ENCODE peak calls at places on chromosomes 11 and 22, in six cellular contexts. C is lung; W is CD4-positive, alpha-beta T cell; A is choroid plexus epithelial cell; O is AG09319; U is HCT116. D is an unnamed sample.

GRCh38 chr11:81966340-81966739 is 767.3 kb downstream of the FAM181B start:
- DNase-seq in O (no peak), C (no peak), U (no peak), W (no peak), A (peak; percentile 18), D (no peak)

GRCh38 chr22:20657963-20658362 is 116.0 kb upstream of the SERPIND1 start:
- DNase-seq in U (no peak), A (no peak), O (no peak), W (no peak), C (no peak), D (no peak)

GRCh38 chr11:114106986-114107385 is 47.5 kb downstream of the ZBTB16 start:
- DNase-seq in C (no peak), W (no peak), O (no peak), U (no peak), A (no peak), D (no peak)

GRCh38 chr11:65430406-65431217 is 8.0 kb downstream of the NEAT1 start:
- DNase-seq in C (no peak), U (no peak), A (peak; percentile 85), O (no peak), W (no peak), D (peak; percentile 39)

GRCh38 chr11:86785576-86785975 is 14.8 kb upstream of the PRSS23 start:
- DNase-seq in U (no peak), A (no peak), C (no peak), W (no peak), O (no peak), D (no peak)

GRCh38 chr22:20528405-20528978 is 21.1 kb downstream of the MED15 start:
- DNase-seq in U (no peak), O (no peak), C (no peak), A (no peak), W (no peak), D (no peak)

GRCh38 chr11:134150195-134150903 is 73.4 kb downstream of the NCAPD3 start:
- DNase-seq in O (no peak), U (no peak), W (no peak), C (no peak), A (no peak), D (no peak)

GRCh38 chr22:17866127-17866526 is 91.9 kb upstream of the BID start:
- DNase-seq in O (no peak), W (no peak), U (no peak), C (no peak), A (no peak), D (no peak)

GRCh38 chr22:23781533-23781932 is 5.2 kb upstream of the SMARCB1 start:
- DNase-seq in C (no peak), O (peak; percentile 41), W (no peak), A (peak; percentile 31), U (no peak), D (no peak)

GRCh38 chr22:36456459-36456835 is 25.0 kb downstream of the TXN2 start:
- DNase-seq in A (no peak), C (no peak), U (no peak), O (no peak), W (no peak), D (peak; percentile 50)

GRCh38 chr11:117690484-117691205 is 106.4 kb downstream of the DSCAML1 start:
- DNase-seq in A (no peak), C (no peak), O (no peak), W (no peak), U (no peak), D (peak; percentile 74)

GRCh38 chr11:125903753-125904659 is at the start of gene DDX25:
- DNase-seq in U (no peak), C (no peak), A (no peak), W (no peak), O (no peak), D (no peak)

GRCh38 chr11:12769834-12770345 is 95.7 kb downstream of the TEAD1 start:
- DNase-seq in U (peak; percentile 18), O (no peak), A (peak; percentile 89), W (no peak), C (no peak), D (peak; percentile 22)

GRCh38 chr11:47330002-47330911 is 22.2 kb downstream of the MYBPC3 start:
- DNase-seq in A (peak; percentile 16), U (no peak), W (no peak), C (no peak), O (no peak), D (no peak)
- TF ChIP-seq CTCF in A (no peak), U (no peak), W (no peak), C (no peak), O (no peak), D (no peak)

DNA sequence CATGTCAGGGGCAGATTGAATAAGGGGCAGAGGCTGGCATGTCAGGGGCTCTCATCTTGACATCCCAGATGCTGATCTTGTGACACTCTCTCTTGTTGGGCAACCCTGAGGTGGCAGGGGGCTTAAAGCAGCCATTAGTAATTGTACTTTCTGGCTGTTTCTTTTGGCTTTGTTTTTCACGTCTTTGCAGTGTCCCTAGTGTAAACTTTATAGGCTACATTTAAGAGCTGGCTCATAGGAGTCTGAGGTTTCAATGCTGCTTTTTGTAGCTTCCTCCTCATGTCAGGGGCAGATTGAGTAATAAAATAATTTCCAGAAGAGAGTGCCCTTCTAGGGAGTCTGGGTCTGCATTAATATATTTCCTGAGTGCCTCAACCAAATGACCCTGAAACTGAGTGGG is 86.1 kb downstream of the RAB38 start:
- DNase-seq in A (no peak), O (no peak), C (no peak), U (no peak), W (no peak), D (peak; percentile 68)
- TF ChIP-seq CTCF in A (no peak), O (no peak), C (no peak), U (no peak), W (no peak), D (no peak)

GRCh38 chr11:17642980-17643379 is 76.4 kb upstream of the MYOD1 start:
- DNase-seq in C (no peak), A (no peak), W (no peak), U (no peak), O (no peak), D (no peak)

GRCh38 chr11:17643506-17644405 is 75.6 kb upstream of the MYOD1 start:
- DNase-seq in C (no peak), A (no peak), W (no peak), O (no peak), U (no peak), D (no peak)

GRCh38 chr11:17646451-17647145 is 72.8 kb upstream of the MYOD1 start:
- DNase-seq in O (no peak), U (no peak), W (no peak), A (no peak), C (no peak), D (no peak)

GRCh38 chr11:17642370-17642769 is 77.0 kb upstream of the MYOD1 start:
- DNase-seq in A (no peak), U (no peak), W (no peak), C (no peak), O (no peak), D (no peak)

DNA sequence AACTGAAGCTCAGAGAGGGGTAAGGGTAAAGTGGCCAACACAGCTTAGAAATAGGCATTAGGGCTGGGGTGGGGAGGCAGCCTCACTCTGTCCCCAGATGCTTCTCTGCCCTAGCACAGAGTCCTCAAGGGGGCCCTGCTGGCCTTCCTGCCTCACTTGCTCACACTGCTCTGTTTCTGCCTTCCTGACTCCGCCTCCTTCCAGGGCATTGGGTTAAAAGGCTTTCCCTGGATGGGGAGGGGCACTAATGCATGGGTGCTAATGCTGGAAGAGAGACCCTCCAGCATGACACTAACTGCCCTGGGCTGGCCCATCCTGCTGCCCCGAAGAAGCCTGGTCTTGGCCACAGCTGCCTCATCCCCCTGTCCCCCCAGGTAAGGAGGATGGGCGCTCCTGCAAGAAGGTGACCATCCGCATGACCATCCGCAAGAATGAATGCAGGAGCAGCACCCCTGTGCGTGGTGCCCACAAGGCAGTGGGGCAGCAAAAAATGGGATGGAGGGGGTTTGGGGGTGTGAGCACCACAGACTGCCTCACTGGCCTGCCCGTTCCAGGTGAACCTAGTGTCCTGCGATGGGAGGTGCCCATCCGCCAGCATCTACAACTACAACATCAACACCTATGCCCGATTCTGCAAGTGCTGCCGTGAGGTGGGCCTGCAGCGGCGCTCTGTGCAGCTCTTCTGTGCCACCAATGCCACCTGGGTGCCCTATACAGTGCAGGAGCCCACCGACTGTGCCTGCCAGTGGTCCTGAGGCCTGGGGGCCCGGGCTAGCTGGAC is 74.0 kb upstream of the MYOD1 start:
- DNase-seq in W (no peak), O (no peak), C (no peak), U (no peak), A (no peak), D (no peak)
- TF ChIP-seq CTCF in W (no peak), O (no peak), C (no peak), U (no peak), A (no peak), D (no peak)

GRCh38 chr11:116078101-116078561 is 573.9 kb upstream of the CADM1 start:
- DNase-seq in C (no peak), A (no peak), W (no peak), U (no peak), O (no peak), D (peak; percentile 19)
- TF ChIP-seq CTCF in C (no peak), A (no peak), W (no peak), U (peak; percentile 43), O (no peak), D (peak; percentile 64)

DNA sequence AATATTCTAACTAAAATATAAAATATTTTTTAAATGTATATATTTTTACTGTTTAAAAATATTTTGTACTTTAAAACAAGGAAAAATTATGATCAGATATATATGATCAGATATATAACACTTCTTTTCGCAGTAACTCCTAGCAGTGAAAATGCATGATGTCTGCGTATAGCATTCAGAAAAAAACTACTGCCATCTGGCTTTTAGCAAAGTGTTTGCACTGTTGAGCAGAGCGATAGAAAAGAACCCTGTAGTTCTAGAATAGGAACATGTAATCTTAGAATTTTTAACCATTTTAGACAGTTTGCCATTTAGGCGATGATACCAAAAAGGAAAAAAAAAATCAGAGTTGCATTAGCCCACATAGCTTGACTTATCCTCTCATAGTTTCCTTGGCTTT is 370.4 kb upstream of the ANO3 start:
- DNase-seq in A (peak; percentile 22), W (no peak), C (no peak), O (no peak), U (no peak), D (no peak)
- TF ChIP-seq CTCF in A (peak; percentile 48), W (no peak), C (no peak), O (no peak), U (no peak), D (no peak)

D was measured in NB4.